ENCODE peak calls at places on chromosomes 3 and 15, in nine cellular contexts. W, K, T, M, A, O, E, C and X are unnamed samples.

GRCh38 chr3:49513494-49514179 is 40.6 kb upstream of the BSN start:
- DNase-seq in W (no peak), K (no peak), T (no peak), M (no peak), A (no peak), O (no peak), E (no peak), C (no peak), X (no peak)

GRCh38 chr3:151686257-151686656 is 47.5 kb upstream of the AADACL2 start:
- DNase-seq in W (no peak), K (no peak), T (no peak), M (no peak), A (no peak), O (no peak), E (no peak), C (no peak), X (no peak)

GRCh38 chr3:17941766-17942165 is 199.3 kb upstream of the TBC1D5 start:
- DNase-seq in W (no peak), K (no peak), T (no peak), M (no peak), A (no peak), O (no peak), E (no peak), C (no peak), X (no peak)

GRCh38 chr15:64985382-64986033 is 4.2 kb downstream of the SPG21 start:
- DNase-seq in W (no peak), K (no peak), T (peak), M (no peak), A (no peak), O (peak), E (no peak), C (peak), X (no peak)

GRCh38 chr3:43907508-43907858 is 216.7 kb downstream of the ABHD5 start:
- DNase-seq in W (no peak), K (no peak), T (no peak), M (no peak), A (no peak), O (no peak), E (no peak), C (peak), X (no peak)

GRCh38 chr3:100737334-100737733 is 28.0 kb downstream of the TFG start:
- DNase-seq in W (no peak), K (peak), T (peak), M (no peak), A (no peak), O (peak), E (no peak), C (peak), X (no peak)

GRCh38 chr15:52103217-52104207 is 9.1 kb downstream of the BCL2L10 start:
- DNase-seq in W (no peak), K (peak), T (peak), M (no peak), A (no peak), O (peak), E (no peak), C (peak), X (no peak)

GRCh38 chr15:80643296-80643965 is 51.7 kb upstream of the ABHD17C start:
- DNase-seq in W (no peak), K (no peak), T (no peak), M (no peak), A (no peak), O (peak), E (no peak), C (no peak), X (no peak)

GRCh38 chr3:56413911-56414310 is 54.4 kb downstream of the ERC2 start:
- DNase-seq in W (no peak), K (no peak), T (no peak), M (no peak), A (no peak), O (no peak), E (no peak), C (no peak), X (no peak)

GRCh38 chr3:194255252-194256039 is 95.7 kb downstream of the CPN2 start:
- DNase-seq in W (no peak), K (no peak), T (no peak), M (no peak), A (peak), O (peak), E (peak), C (peak), X (no peak)

GRCh38 chr3:152073267-152073666 is 195.5 kb upstream of the MBNL1 start:
- DNase-seq in W (no peak), K (no peak), T (peak), M (no peak), A (no peak), O (peak), E (no peak), C (no peak), X (no peak)

GRCh38 chr3:28905798-28906197 is 375.1 kb upstream of the RBMS3 start:
- DNase-seq in W (no peak), K (no peak), T (no peak), M (no peak), A (no peak), O (no peak), E (peak), C (no peak), X (no peak)

GRCh38 chr15:83206387-83206970 is 1.1 kb downstream of the HDGFL3 start:
- DNase-seq in W (peak), K (peak), T (peak), M (no peak), A (no peak), O (peak), E (no peak), C (peak), X (no peak)

GRCh38 chr15:83208357-83208661 is 686 bp upstream of the HDGFL3 start:
- DNase-seq in W (no peak), K (no peak), T (peak), M (no peak), A (no peak), O (peak), E (no peak), C (no peak), X (no peak)

GRCh38 chr15:83205725-83206324 is 1.8 kb downstream of the HDGFL3 start:
- DNase-seq in W (no peak), K (no peak), T (peak), M (no peak), A (no peak), O (peak), E (no peak), C (peak), X (no peak)

GRCh38 chr15:83207622-83208356 is at the start of gene HDGFL3:
- DNase-seq in W (peak), K (peak), T (peak), M (peak), A (peak), O (peak), E (peak), C (peak), X (peak)

DNA sequence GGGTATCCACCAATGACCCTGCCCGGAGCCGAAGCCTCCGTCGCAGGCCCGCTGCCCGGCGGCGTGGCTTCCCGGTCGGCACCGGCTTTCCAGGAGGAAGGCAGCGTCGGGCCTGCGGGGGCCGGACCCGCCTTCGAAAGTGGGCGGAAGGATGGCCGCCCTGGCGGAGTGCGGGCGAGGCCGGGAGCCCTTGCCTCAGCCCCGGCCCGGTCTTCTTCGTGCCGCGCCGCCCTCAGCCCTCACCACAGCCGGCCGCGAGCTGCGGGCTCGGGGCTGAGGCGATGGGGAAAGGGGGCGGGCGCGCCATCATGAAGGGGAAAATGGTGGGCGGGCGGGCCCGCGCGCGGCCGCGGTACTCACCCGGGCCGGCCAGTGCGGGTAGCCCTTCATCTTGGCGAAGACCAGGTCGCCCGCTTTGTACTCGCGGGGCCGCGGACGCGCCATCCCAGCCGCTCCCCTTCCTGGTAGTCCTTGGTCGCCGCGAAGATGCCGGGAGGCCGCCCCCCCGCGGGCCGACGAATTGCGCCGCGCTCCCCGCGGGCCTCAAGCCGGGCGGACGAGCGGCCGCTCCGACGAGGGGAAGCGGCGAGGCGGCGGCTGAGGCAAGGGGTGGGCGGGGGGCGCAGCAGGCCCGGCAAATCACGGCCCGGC is 527 bp downstream of the HDGFL3 start:
- DNase-seq in W (peak), K (peak), T (peak), M (peak), A (peak), O (peak), E (peak), C (peak), X (peak)
- TF ChIP-seq CTCF in W (no peak), K (no peak), T (no peak), M (no peak), A (no peak), O (no peak), E (no peak), C (peak), X (no peak)

GRCh38 chr15:67181221-67181639 is 73.2 kb downstream of the AAGAB start:
- DNase-seq in W (no peak), K (no peak), T (no peak), M (no peak), A (no peak), O (no peak), E (no peak), C (no peak), X (peak)
- TF ChIP-seq CTCF in W (no peak), K (no peak), T (peak), M (no peak), A (no peak), O (peak), E (no peak), C (peak), X (no peak)

DNA sequence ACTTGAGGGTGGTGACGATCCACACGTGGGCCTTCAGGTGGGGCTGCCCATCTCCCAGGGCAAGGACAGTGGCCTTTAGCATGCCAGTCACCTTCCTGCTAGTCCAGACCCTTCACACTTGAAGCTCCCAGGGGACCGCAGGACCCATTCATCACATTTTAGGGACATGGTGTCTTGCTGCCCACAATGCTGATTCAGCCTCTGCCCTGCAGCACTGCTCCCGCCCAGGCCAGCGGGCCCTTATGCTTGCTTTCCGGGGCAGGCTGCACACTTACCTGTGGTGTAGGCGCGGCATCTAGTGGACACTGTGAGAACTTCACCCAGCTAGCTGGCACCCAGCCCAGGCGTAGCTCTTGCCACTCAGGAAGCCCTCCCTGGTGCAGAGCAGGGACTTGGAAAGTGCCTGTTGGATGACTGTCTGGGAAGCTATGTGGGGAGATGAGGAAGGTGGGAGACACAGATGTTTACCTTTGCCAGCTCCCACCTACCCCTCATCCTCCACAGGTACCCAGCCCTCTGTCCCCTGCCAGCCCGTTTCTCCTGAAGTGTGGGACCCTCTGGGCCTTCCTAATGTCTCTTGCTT is 26.3 kb upstream of the NR2C2 start:
- DNase-seq in W (peak), K (peak), T (peak), M (peak), A (peak), O (peak), E (peak), C (peak), X (peak)
- TF ChIP-seq CTCF in W (peak), K (peak), T (peak), M (peak), A (peak), O (peak), E (peak), C (peak), X (peak)

GRCh38 chr15:31148622-31149505 is 47.3 kb upstream of the TRPM1 start:
- DNase-seq in W (no peak), K (no peak), T (no peak), M (no peak), A (no peak), O (no peak), E (no peak), C (no peak), X (no peak)

GRCh38 chr15:31141792-31142191 is 40.3 kb upstream of the TRPM1 start:
- DNase-seq in W (no peak), K (no peak), T (no peak), M (no peak), A (no peak), O (no peak), E (no peak), C (no peak), X (no peak)

GRCh38 chr15:31147456-31147855 is 45.9 kb upstream of the TRPM1 start:
- DNase-seq in W (no peak), K (no peak), T (no peak), M (no peak), A (no peak), O (no peak), E (no peak), C (no peak), X (no peak)

GRCh38 chr15:31147943-31148621 is 46.6 kb upstream of the TRPM1 start:
- DNase-seq in W (peak), K (no peak), T (no peak), M (no peak), A (no peak), O (no peak), E (no peak), C (no peak), X (no peak)

DNA sequence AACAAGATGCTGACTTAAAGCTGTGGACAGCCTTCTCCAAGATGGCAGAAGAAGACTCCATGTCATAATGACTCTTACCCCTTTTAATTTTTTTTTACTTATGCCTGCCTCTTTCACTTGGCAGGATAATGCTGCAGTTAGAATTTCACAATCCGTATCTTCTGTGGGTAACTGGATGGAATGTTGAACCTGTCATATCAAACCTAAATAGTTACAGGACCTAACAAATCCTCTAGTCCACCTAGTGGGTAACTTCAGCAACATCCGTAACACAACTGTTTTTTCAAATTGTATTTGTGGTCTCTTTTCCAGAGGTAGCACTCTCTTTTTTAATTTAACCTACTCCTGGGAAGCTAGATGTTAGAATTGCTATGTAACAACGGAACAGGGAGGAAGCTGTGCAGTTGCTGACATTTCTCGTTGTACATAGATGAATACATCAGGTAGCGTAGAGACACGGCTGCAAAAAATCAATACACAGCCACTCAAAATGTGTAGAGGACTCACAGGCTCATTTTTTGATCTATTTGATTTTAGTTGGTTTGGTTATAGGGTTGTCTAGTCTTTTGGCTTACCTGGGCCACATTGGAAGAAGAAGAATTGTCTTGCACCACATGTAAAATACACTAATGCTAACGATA is 43.9 kb upstream of the TRPM1 start:
- DNase-seq in W (no peak), K (no peak), T (peak), M (no peak), A (no peak), O (peak), E (no peak), C (no peak), X (no peak)
- TF ChIP-seq CTCF in W (peak), K (no peak), T (peak), M (no peak), A (no peak), O (peak), E (no peak), C (peak), X (no peak)

GRCh38 chr15:90345859-90346258 is 6.2 kb upstream of the ZNF774 start:
- DNase-seq in W (no peak), K (no peak), T (no peak), M (no peak), A (no peak), O (no peak), E (no peak), C (no peak), X (no peak)
- TF ChIP-seq CTCF in W (no peak), K (no peak), T (no peak), M (no peak), A (no peak), O (no peak), E (no peak), C (no peak), X (no peak)

GRCh38 chr15:84773716-84774115 is 25.3 kb downstream of the ZNF592 start:
- DNase-seq in W (no peak), K (no peak), T (no peak), M (no peak), A (no peak), O (no peak), E (no peak), C (no peak), X (no peak)
- TF ChIP-seq CTCF in W (no peak), K (no peak), T (no peak), M (no peak), A (no peak), O (no peak), E (no peak), C (no peak), X (no peak)

GRCh38 chr3:129120254-129121004 is 1.2 kb downstream of the RAB43 start:
- DNase-seq in W (peak), K (peak), T (peak), M (peak), A (peak), O (peak), E (peak), C (peak), X (peak)
- TF ChIP-seq CTCF in W (peak), K (no peak), T (peak), M (no peak), A (no peak), O (peak), E (peak), C (no peak), X (peak)

GRCh38 chr3:197952440-197952839 is 2.5 kb downstream of the RPL35A start:
- DNase-seq in W (no peak), K (no peak), T (no peak), M (no peak), A (no peak), O (no peak), E (no peak), C (no peak), X (no peak)
- TF ChIP-seq CTCF in W (no peak), K (no peak), T (no peak), M (no peak), A (no peak), O (no peak), E (no peak), C (no peak), X (no peak)